ENCODE peak calls at places on chromosomes 3 and 15, in five cellular contexts. U is NCI-H2107, H is psoas muscle, M is body of pancreas, G is left ventricle myocardium inferior. B is an unnamed sample.

GRCh38 chr15:81235276-81235675 is 38.6 kb downstream of the IL16 start:
- DNase-seq in G (no peak), H (no peak), U (no peak), M (no peak), B (no peak)

GRCh38 chr3:110568246-110568645 is 503.4 kb upstream of the NECTIN3 start:
- DNase-seq in H (no peak), G (no peak), U (no peak), M (no peak), B (no peak)

GRCh38 chr3:101950510-101950909 is 101.2 kb downstream of the NFKBIZ start:
- DNase-seq in H (no peak), U (no peak), M (no peak), G (no peak), B (no peak)

GRCh38 chr3:82999777-83000176 is 1238.3 kb upstream of the GBE1 start:
- DNase-seq in U (no peak), G (no peak), M (no peak), H (no peak), B (no peak)

GRCh38 chr3:107999215-107999775 is 91.5 kb downstream of the CD47 start:
- DNase-seq in G (no peak), H (no peak), U (no peak), M (no peak), B (no peak)

GRCh38 chr3:167740961-167741587 is 5.6 kb downstream of the SERPINI1 start:
- DNase-seq in M (peak; percentile 21), H (no peak), U (peak; percentile 24), G (no peak), B (no peak)

GRCh38 chr3:155093261-155093660 is 13.1 kb downstream of the MME start:
- DNase-seq in G (no peak), U (peak; percentile 42), H (no peak), M (peak; percentile 59), B (no peak)

GRCh38 chr3:123750659-123751420 is 133.3 kb downstream of the MYLK start:
- DNase-seq in U (no peak), G (no peak), H (no peak), M (peak; percentile 27), B (no peak)

GRCh38 chr15:58070801-58071418 is 5.4 kb upstream of the ALDH1A2 start:
- DNase-seq in U (no peak), G (peak; percentile 52), M (peak; percentile 56), H (peak; percentile 68), B (no peak)

GRCh38 chr3:136120373-136121348 is 75.5 kb downstream of the MSL2 start:
- DNase-seq in H (no peak), U (no peak), G (no peak), M (no peak), B (no peak)

GRCh38 chr15:99618941-99619411 is 53.2 kb downstream of the MEF2A start:
- DNase-seq in H (no peak), U (no peak), G (no peak), M (no peak), B (no peak)

GRCh38 chr3:101638262-101638745 is 38.6 kb downstream of the ZBTB11 start:
- DNase-seq in G (no peak), U (no peak), M (no peak), H (no peak), B (no peak)

GRCh38 chr15:71807691-71808091 is 2.7 kb upstream of the NR2E3 start:
- DNase-seq in M (no peak), U (no peak), H (no peak), G (no peak), B (no peak)

GRCh38 chr3:192444096-192444790 is 283.1 kb downstream of the FGF12 start:
- DNase-seq in M (peak; percentile 66), G (peak; percentile 43), H (peak; percentile 66), U (peak; percentile 75), B (peak; percentile 68)

GRCh38 chr3:49500408-49501257 is 30.6 kb downstream of the DAG1 start:
- DNase-seq in U (no peak), G (peak; percentile 40), M (peak; percentile 75), H (peak; percentile 82), B (peak; percentile 56)

GRCh38 chr15:69893863-69894262 is 203.9 kb downstream of the TLE3 start:
- DNase-seq in G (peak; percentile 42), H (peak; percentile 80), M (no peak), U (no peak), B (no peak)

GRCh38 chr15:99104788-99105515 is at the start of gene SYNM:
- DNase-seq in M (peak; percentile 63), H (peak; percentile 94), U (peak; percentile 5), G (peak; percentile 84), B (peak; percentile 79)

GRCh38 chr3:187507266-187507665 is 139.1 kb downstream of the RTP4 start:
- DNase-seq in H (no peak), M (no peak), G (no peak), U (no peak), B (no peak)

GRCh38 chr3:18234717-18235335 is 190.3 kb downstream of the SATB1 start:
- DNase-seq in M (no peak), H (no peak), U (no peak), G (peak; percentile 27), B (no peak)

GRCh38 chr15:88257311-88257901 is 867 bp upstream of the NTRK3 start:
- DNase-seq in M (no peak), U (no peak), G (no peak), H (no peak), B (no peak)

GRCh38 chr3:14632445-14632930 is 19.1 kb upstream of the CCDC174 start:
- DNase-seq in G (no peak), U (no peak), H (no peak), M (no peak), B (no peak)

GRCh38 chr15:51879555-51879954 is 50.1 kb downstream of the TMOD3 start:
- DNase-seq in U (no peak), H (no peak), G (no peak), M (no peak), B (no peak)

GRCh38 chr15:86837631-86838030 is 758.0 kb downstream of the AGBL1 start:
- DNase-seq in M (no peak), U (no peak), H (no peak), G (no peak), B (no peak)

GRCh38 chr3:122678496-122678895 is 2.1 kb upstream of the PARP14 start:
- DNase-seq in G (no peak), H (no peak), M (no peak), U (no peak), B (no peak)

GRCh38 chr3:73563896-73564582 is 60.7 kb downstream of the PDZRN3 start:
- DNase-seq in G (no peak), U (no peak), M (no peak), H (no peak), B (no peak)

GRCh38 chr15:33654859-33655258 is 313.4 kb upstream of the CHRM5 start:
- DNase-seq in M (no peak), U (no peak), G (no peak), H (no peak), B (no peak)